ENCODE peak calls at places on chromosomes 13 and 19, in ten cellular contexts. F is naive B cell; Q is B cell; L is stimulated activated CD8-positive, alpha-beta memory T cell treated with anti-CD3 and anti-CD28 coated beads, Interleukin-2, amount 100 ng/mL, for 48 hours; R is activated T-helper 9 cell treated with anti-CD3 and anti-CD28 coated beads, Interleukin-2, amount 50 U/mL, for 16 hours; O is NCI-H69; P is non-pigmented ciliary epithelial cell; T is naive thymus-derived CD8-positive, alpha-beta T cell; U is GM06990; Z is SW 1271. X is an unnamed sample.

GRCh38 chr19:41545547-41545946 is 30.4 kb upstream of the CEACAM21 start:
- DNase-seq in F (no peak), Q (no peak), L (no peak), R (no peak), O (no peak), P (no peak), T (no peak), U (no peak), Z (no peak), X (no peak)

GRCh38 chr19:32652893-32653625 is 21.9 kb downstream of the ANKRD27 start:
- DNase-seq in F (no peak), Q (no peak), L (no peak), R (no peak), O (peak), P (peak), T (no peak), U (no peak), Z (no peak), X (no peak)

GRCh38 chr13:21031594-21031993 is 29.8 kb downstream of the LATS2 start:
- DNase-seq in F (no peak), Q (no peak), L (no peak), R (no peak), O (no peak), P (no peak), T (no peak), U (no peak), Z (no peak), X (no peak)

GRCh38 chr19:15587663-15588062 is 27.4 kb upstream of the CYP4F8 start:
- DNase-seq in F (no peak), Q (no peak), L (no peak), R (no peak), O (no peak), P (no peak), T (no peak), U (no peak), Z (no peak), X (no peak)

GRCh38 chr19:32220951-32221350 is 124.5 kb upstream of the ZNF507 start:
- DNase-seq in F (no peak), Q (no peak), L (no peak), R (no peak), O (no peak), P (no peak), T (no peak), U (no peak), Z (no peak), X (no peak)

GRCh38 chr19:56403261-56403660 is 871 bp upstream of the ZNF583 start:
- DNase-seq in F (no peak), Q (no peak), L (peak), R (no peak), O (no peak), P (no peak), T (no peak), U (no peak), Z (no peak), X (no peak)

GRCh38 chr19:21117041-21117907 is 24.6 kb upstream of the ZNF431 start:
- DNase-seq in F (no peak), Q (no peak), L (no peak), R (no peak), O (no peak), P (no peak), T (no peak), U (no peak), Z (no peak), X (no peak)

GRCh38 chr19:55467236-55468053 is 2.9 kb upstream of the C19orf85 start:
- DNase-seq in F (peak), Q (peak), L (peak), R (peak), O (peak), P (no peak), T (no peak), U (peak), Z (no peak), X (peak)

GRCh38 chr13:29771247-29771646 is 79.2 kb downstream of the UBL3 start:
- DNase-seq in F (peak), Q (no peak), L (no peak), R (no peak), O (peak), P (no peak), T (no peak), U (no peak), Z (no peak), X (peak)

GRCh38 chr13:113140677-113141590 is 17.5 kb upstream of the PROZ start:
- DNase-seq in F (no peak), Q (no peak), L (no peak), R (no peak), O (no peak), P (no peak), T (no peak), U (no peak), Z (no peak), X (no peak)

GRCh38 chr19:20860339-20860738 is 62.7 kb upstream of the ZNF85 start:
- DNase-seq in F (no peak), Q (no peak), L (no peak), R (no peak), O (no peak), P (no peak), T (no peak), U (no peak), Z (no peak), X (no peak)

GRCh38 chr13:84265365-84265764 is 383.1 kb upstream of the SLITRK1 start:
- DNase-seq in F (no peak), Q (no peak), L (no peak), R (no peak), O (no peak), P (no peak), T (no peak), U (no peak), Z (no peak), X (no peak)

GRCh38 chr13:38350114-38350617 is 515 bp downstream of the UFM1 start:
- DNase-seq in F (no peak), Q (peak), L (peak), R (peak), O (peak), P (no peak), T (peak), U (no peak), Z (no peak), X (no peak)

GRCh38 chr19:40640744-40641143 is 39.6 kb downstream of the LTBP4 start:
- DNase-seq in F (no peak), Q (no peak), L (no peak), R (no peak), O (no peak), P (no peak), T (no peak), U (no peak), Z (no peak), X (no peak)

GRCh38 chr19:16355293-16356043 is 30.8 kb downstream of the KLF2 start:
- DNase-seq in F (no peak), Q (no peak), L (no peak), R (no peak), O (no peak), P (no peak), T (no peak), U (no peak), Z (no peak), X (peak)

GRCh38 chr13:99062593-99062992 is 84.7 kb upstream of the DOCK9 start:
- DNase-seq in F (no peak), Q (no peak), L (no peak), R (no peak), O (peak), P (no peak), T (no peak), U (no peak), Z (no peak), X (no peak)

GRCh38 chr13:87334176-87334575 is 337.0 kb upstream of the SLITRK5 start:
- DNase-seq in F (no peak), Q (no peak), L (no peak), R (no peak), O (no peak), P (no peak), T (no peak), U (no peak), Z (no peak), X (no peak)

GRCh38 chr13:46202956-46203355 is 8.8 kb upstream of the LRRC63 start:
- DNase-seq in F (no peak), Q (no peak), L (no peak), R (no peak), O (no peak), P (no peak), T (no peak), U (no peak), Z (no peak), X (no peak)

GRCh38 chr13:29893438-29893837 is 43.0 kb upstream of the UBL3 start:
- DNase-seq in F (no peak), Q (no peak), L (no peak), R (no peak), O (no peak), P (no peak), T (no peak), U (no peak), Z (no peak), X (no peak)

GRCh38 chr13:79741006-79741405 is 260.1 kb downstream of the NDFIP2 start:
- DNase-seq in F (no peak), Q (no peak), L (no peak), R (no peak), O (no peak), P (no peak), T (no peak), U (no peak), Z (no peak), X (no peak)

GRCh38 chr19:18278521-18279265 is 2.7 kb downstream of the JUND start:
- DNase-seq in F (peak), Q (no peak), L (peak), R (peak), O (no peak), P (no peak), T (peak), U (no peak), Z (peak), X (peak)

GRCh38 chr13:110590577-110590976 is 24.8 kb upstream of the NAXD start:
- DNase-seq in F (no peak), Q (no peak), L (no peak), R (no peak), O (no peak), P (no peak), T (no peak), U (no peak), Z (no peak), X (no peak)

GRCh38 chr19:47075941-47076340 is 27.5 kb upstream of the TMEM160 start:
- DNase-seq in F (no peak), Q (no peak), L (no peak), R (no peak), O (peak), P (no peak), T (no peak), U (no peak), Z (no peak), X (no peak)

GRCh38 chr19:7292352-7292949 is 1.8 kb downstream of the INSR start:
- DNase-seq in F (no peak), Q (no peak), L (no peak), R (no peak), O (no peak), P (no peak), T (no peak), U (no peak), Z (no peak), X (no peak)

GRCh38 chr19:51861870-51862622 is 25.7 kb downstream of the ZNF577 start:
- DNase-seq in F (no peak), Q (no peak), L (no peak), R (no peak), O (no peak), P (no peak), T (no peak), U (no peak), Z (no peak), X (no peak)

GRCh38 chr19:32018014-32018413 is 327.4 kb upstream of the ZNF507 start:
- DNase-seq in F (no peak), Q (no peak), L (no peak), R (no peak), O (no peak), P (peak), T (no peak), U (no peak), Z (no peak), X (no peak)